ENCODE peak calls at places on chromosome 9, in six cellular contexts. One of them, this sample, is unnamed.

GRCh38 chr9:111052831-111053230 is 14.6 kb upstream of the LPAR1 start:
- DNase-seq in cardiac muscle cell: no peak
- DNase-seq in PC-3: peak; percentile 18
- DNase-seq in spleen: no peak
- DNase-seq in heart left ventricle: no peak
- DNase-seq in WERI-Rb-1: no peak
- DNase-seq in this sample: no peak

GRCh38 chr9:94591876-94592275 is 1.7 kb downstream of the FBP2 start:
- DNase-seq in PC-3: no peak
- DNase-seq in spleen: no peak
- DNase-seq in cardiac muscle cell: no peak
- DNase-seq in heart left ventricle: no peak
- DNase-seq in WERI-Rb-1: no peak
- DNase-seq in this sample: no peak

GRCh38 chr9:132201780-132202703 is 40.2 kb downstream of the NTNG2 start:
- DNase-seq in cardiac muscle cell: no peak
- DNase-seq in PC-3: no peak
- DNase-seq in WERI-Rb-1: no peak
- DNase-seq in spleen: no peak
- DNase-seq in heart left ventricle: no peak
- DNase-seq in this sample: no peak

GRCh38 chr9:134734270-134734669 is 92.7 kb downstream of the COL5A1 start:
- DNase-seq in WERI-Rb-1: peak; percentile 68
- DNase-seq in PC-3: no peak
- DNase-seq in cardiac muscle cell: peak; percentile 89
- DNase-seq in spleen: no peak
- DNase-seq in heart left ventricle: no peak
- DNase-seq in this sample: no peak

GRCh38 chr9:120918931-120919638 is 7.5 kb downstream of the TRAF1 start:
- DNase-seq in heart left ventricle: peak; percentile 41
- DNase-seq in spleen: no peak
- DNase-seq in cardiac muscle cell: no peak
- DNase-seq in WERI-Rb-1: no peak
- DNase-seq in PC-3: no peak
- DNase-seq in this sample: no peak

GRCh38 chr9:134670042-134670525 is 28.5 kb downstream of the COL5A1 start:
- DNase-seq in heart left ventricle: no peak
- DNase-seq in WERI-Rb-1: no peak
- DNase-seq in PC-3: peak; percentile 81
- DNase-seq in cardiac muscle cell: peak; percentile 79
- DNase-seq in spleen: no peak
- DNase-seq in this sample: no peak

GRCh38 chr9:6567140-6567591 is 78.4 kb downstream of the GLDC start:
- DNase-seq in heart left ventricle: no peak
- DNase-seq in PC-3: peak; percentile 87
- DNase-seq in cardiac muscle cell: peak; percentile 92
- DNase-seq in WERI-Rb-1: no peak
- DNase-seq in spleen: no peak
- DNase-seq in this sample: no peak

GRCh38 chr9:3014164-3014563 is 170.3 kb upstream of the PUM3 start:
- DNase-seq in PC-3: no peak
- DNase-seq in cardiac muscle cell: no peak
- DNase-seq in WERI-Rb-1: no peak
- DNase-seq in spleen: no peak
- DNase-seq in heart left ventricle: no peak
- DNase-seq in this sample: no peak

GRCh38 chr9:87383341-87384150 is 114.1 kb upstream of the DAPK1 start:
- DNase-seq in spleen: no peak
- DNase-seq in PC-3: no peak
- DNase-seq in WERI-Rb-1: no peak
- DNase-seq in cardiac muscle cell: no peak
- DNase-seq in heart left ventricle: no peak
- DNase-seq in this sample: no peak

GRCh38 chr9:87442451-87442850 is 55.2 kb upstream of the DAPK1 start:
- DNase-seq in spleen: no peak
- DNase-seq in PC-3: no peak
- DNase-seq in WERI-Rb-1: no peak
- DNase-seq in cardiac muscle cell: no peak
- DNase-seq in heart left ventricle: no peak
- DNase-seq in this sample: no peak

GRCh38 chr9:95316794-95317118 is 753 bp downstream of the FANCC start:
- DNase-seq in spleen: peak; percentile 88
- DNase-seq in heart left ventricle: peak; percentile 49
- DNase-seq in PC-3: peak; percentile 76
- DNase-seq in cardiac muscle cell: peak; percentile 74
- DNase-seq in WERI-Rb-1: peak; percentile 96
- DNase-seq in this sample: no peak

GRCh38 chr9:76136986-76137385 is 246.5 kb downstream of the PCSK5 start:
- DNase-seq in heart left ventricle: no peak
- DNase-seq in PC-3: no peak
- DNase-seq in cardiac muscle cell: peak; percentile 62
- DNase-seq in WERI-Rb-1: no peak
- DNase-seq in spleen: no peak
- DNase-seq in this sample: no peak

GRCh38 chr9:2727966-2728613 is 10.8 kb downstream of the KCNV2 start:
- DNase-seq in PC-3: peak; percentile 69
- DNase-seq in cardiac muscle cell: peak; percentile 86
- DNase-seq in spleen: no peak
- DNase-seq in heart left ventricle: peak; percentile 45
- DNase-seq in WERI-Rb-1: peak; percentile 47
- DNase-seq in this sample: peak; percentile 52

DNA sequence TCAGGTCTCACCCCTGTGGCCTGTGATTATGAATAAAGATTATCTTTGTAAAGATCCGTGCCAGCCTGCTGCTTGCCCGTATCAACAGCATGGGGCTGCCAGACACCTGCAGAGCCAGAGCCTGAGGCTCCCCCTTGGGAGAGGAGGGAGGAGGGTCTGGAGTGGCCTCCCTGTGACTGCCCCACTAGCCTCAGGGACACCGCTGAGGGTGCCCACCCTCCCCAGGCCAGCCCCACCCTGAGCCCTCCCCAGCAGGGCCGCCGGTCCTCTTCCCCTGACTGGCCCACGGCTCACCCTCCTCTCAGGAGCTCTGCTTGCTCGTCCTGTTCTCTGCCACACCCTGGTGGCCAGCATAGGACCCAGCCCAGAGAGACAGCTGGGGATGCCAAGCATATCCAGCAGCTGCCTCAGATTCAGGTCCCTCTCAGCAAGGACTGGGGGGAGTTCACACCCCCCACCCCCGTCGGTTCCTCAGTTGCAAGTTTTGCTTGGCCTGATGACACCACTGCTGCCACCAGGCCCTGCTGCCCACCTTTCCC is 1.9 kb downstream of the SSNA1 start:
- DNase-seq in cardiac muscle cell: no peak
- DNase-seq in heart left ventricle: no peak
- DNase-seq in PC-3: peak; percentile 32
- DNase-seq in spleen: no peak
- DNase-seq in WERI-Rb-1: no peak
- DNase-seq in this sample: no peak
- H3K4me3 ChIP-seq in cardiac muscle cell: no peak overlapping the region
- H3K4me3 ChIP-seq in heart left ventricle: no peak overlapping the region
- H3K4me3 ChIP-seq in PC-3: peak overlapping the region; percentile 99
- H3K4me3 ChIP-seq in spleen: no peak overlapping the region
- H3K4me3 ChIP-seq in WERI-Rb-1: no peak overlapping the region
- H3K4me3 ChIP-seq in this sample: peak overlapping the region; percentile 100

GRCh38 chr9:4894076-4894475 is 91.0 kb upstream of the JAK2 start:
- DNase-seq in heart left ventricle: no peak
- DNase-seq in WERI-Rb-1: no peak
- DNase-seq in spleen: no peak
- DNase-seq in PC-3: peak; percentile 75
- DNase-seq in cardiac muscle cell: peak; percentile 44
- DNase-seq in this sample: no peak
- TF ChIP-seq CTCF in heart left ventricle: no peak
- TF ChIP-seq CTCF in WERI-Rb-1: no peak
- TF ChIP-seq CTCF in spleen: no peak
- TF ChIP-seq CTCF in PC-3: no peak
- TF ChIP-seq CTCF in cardiac muscle cell: no peak
- TF ChIP-seq CTCF in this sample: no peak

GRCh38 chr9:35073276-35073607 is 817 bp upstream of the VCP start:
- DNase-seq in WERI-Rb-1: no peak
- DNase-seq in spleen: no peak
- DNase-seq in PC-3: no peak
- DNase-seq in heart left ventricle: no peak
- DNase-seq in cardiac muscle cell: no peak
- DNase-seq in this sample: no peak
- H3K4me3 ChIP-seq in WERI-Rb-1: no peak overlapping the region
- H3K4me3 ChIP-seq in spleen: peak overlapping the region; percentile 92
- H3K4me3 ChIP-seq in PC-3: no peak overlapping the region
- H3K4me3 ChIP-seq in heart left ventricle: peak overlapping the region; percentile 89
- H3K4me3 ChIP-seq in cardiac muscle cell: no peak overlapping the region
- H3K4me3 ChIP-seq in this sample: no peak overlapping the region

GRCh38 chr9:89923174-89923573 is 318.4 kb downstream of the GADD45G start:
- DNase-seq in PC-3: no peak
- DNase-seq in heart left ventricle: no peak
- DNase-seq in WERI-Rb-1: no peak
- DNase-seq in spleen: no peak
- DNase-seq in cardiac muscle cell: no peak
- DNase-seq in this sample: no peak

GRCh38 chr9:89922099-89922498 is 317.3 kb downstream of the GADD45G start:
- DNase-seq in cardiac muscle cell: no peak
- DNase-seq in heart left ventricle: no peak
- DNase-seq in WERI-Rb-1: peak; percentile 81
- DNase-seq in spleen: no peak
- DNase-seq in PC-3: no peak
- DNase-seq in this sample: no peak

GRCh38 chr9:89926167-89926566 is 321.4 kb downstream of the GADD45G start:
- DNase-seq in WERI-Rb-1: no peak
- DNase-seq in spleen: no peak
- DNase-seq in heart left ventricle: no peak
- DNase-seq in PC-3: no peak
- DNase-seq in cardiac muscle cell: no peak
- DNase-seq in this sample: peak; percentile 63

GRCh38 chr9:89924611-89925010 is 319.8 kb downstream of the GADD45G start:
- DNase-seq in spleen: no peak
- DNase-seq in WERI-Rb-1: no peak
- DNase-seq in cardiac muscle cell: no peak
- DNase-seq in PC-3: no peak
- DNase-seq in heart left ventricle: no peak
- DNase-seq in this sample: no peak

DNA sequence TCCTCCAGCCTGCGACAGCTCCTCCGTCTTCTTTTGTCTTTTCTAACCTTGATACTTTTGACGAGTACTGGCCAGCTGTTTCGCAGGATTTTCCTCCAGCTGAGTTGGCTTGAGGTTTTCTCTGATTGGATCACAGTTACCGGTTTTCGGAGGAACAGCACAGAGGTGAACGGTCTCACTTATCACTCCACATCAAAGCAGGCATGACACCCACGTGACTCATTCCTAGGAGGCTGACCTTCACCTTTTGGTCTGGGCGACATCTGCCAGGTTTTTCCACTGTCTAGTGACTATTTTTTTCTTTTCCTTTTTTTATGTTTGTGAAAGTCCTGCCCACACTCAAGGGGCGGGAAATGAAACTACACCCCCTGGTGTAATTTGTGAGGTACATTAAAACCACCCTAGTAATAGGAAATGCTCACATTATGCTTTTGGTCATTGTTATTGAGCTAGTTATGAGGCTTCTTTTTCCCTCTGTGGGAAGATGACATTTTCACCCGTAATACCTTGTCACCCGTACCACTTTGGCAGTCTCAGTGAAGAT is 319.2 kb downstream of the GADD45G start:
- DNase-seq in cardiac muscle cell: no peak
- DNase-seq in WERI-Rb-1: no peak
- DNase-seq in spleen: no peak
- DNase-seq in PC-3: peak; percentile 3
- DNase-seq in heart left ventricle: no peak
- DNase-seq in this sample: no peak
- TF ChIP-seq CTCF in cardiac muscle cell: no peak
- TF ChIP-seq CTCF in WERI-Rb-1: no peak
- TF ChIP-seq CTCF in spleen: peak; percentile 18
- TF ChIP-seq CTCF in PC-3: no peak
- TF ChIP-seq CTCF in heart left ventricle: peak; percentile 10
- TF ChIP-seq CTCF in this sample: peak; percentile 14

DNA sequence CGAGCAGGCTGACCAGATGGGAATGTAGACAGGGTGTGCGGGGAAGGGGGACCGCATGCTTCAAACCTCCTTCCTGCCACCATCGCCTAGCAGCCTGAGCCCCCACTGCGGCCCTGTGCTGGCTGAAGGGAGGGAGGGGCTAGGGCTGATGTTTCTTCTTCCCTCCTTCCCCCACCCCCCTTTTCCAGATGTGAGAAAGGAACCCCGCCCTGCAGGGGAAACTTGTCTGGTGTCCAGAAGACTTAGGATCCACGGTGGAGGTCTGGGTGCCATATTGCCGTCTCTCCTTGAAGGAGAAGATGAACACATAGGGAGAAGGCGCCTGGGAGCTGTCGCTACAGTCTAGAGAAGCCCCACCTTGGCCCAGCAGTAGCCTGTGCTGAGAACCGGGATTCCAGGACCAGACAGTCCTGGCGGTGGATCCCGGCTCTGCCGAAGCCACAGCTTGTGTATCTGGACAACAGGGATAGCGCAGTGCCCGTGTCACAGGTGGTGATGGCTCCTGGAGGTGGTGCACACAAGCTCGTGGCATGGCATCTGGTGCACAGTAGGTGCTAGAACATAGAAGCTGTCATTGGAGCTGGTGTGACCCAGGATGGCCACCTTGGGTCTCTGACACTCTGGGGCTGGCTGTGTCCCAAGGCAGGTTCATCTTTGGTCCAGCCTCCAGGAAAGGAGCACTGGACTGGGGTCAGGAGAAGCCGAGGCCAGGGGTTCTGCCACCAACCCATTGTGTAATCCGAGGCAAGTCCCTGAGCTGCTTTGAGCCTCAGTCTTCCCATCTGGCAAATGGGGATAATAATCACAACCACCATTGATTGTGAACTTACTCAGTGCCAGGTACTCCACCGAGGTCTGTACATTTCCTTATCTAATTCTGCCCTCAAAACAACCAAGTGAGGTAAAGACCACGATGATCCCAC is 205.6 kb downstream of the C9orf50 start:
- DNase-seq in spleen: no peak
- DNase-seq in WERI-Rb-1: no peak
- DNase-seq in PC-3: no peak
- DNase-seq in heart left ventricle: no peak
- DNase-seq in cardiac muscle cell: no peak
- DNase-seq in this sample: no peak
- H3K4me3 ChIP-seq in spleen: no peak overlapping the region
- H3K4me3 ChIP-seq in WERI-Rb-1: no peak overlapping the region
- H3K4me3 ChIP-seq in PC-3: no peak overlapping the region
- H3K4me3 ChIP-seq in heart left ventricle: no peak overlapping the region
- H3K4me3 ChIP-seq in cardiac muscle cell: no peak overlapping the region
- H3K4me3 ChIP-seq in this sample: no peak overlapping the region

This sample was measured in LNCaP clone FGC.